ENCODE peak calls at places on chromosomes 7 and 10, in eight cellular contexts. G is psoas muscle; W is CD8-positive, alpha-beta T cell; B is fibroblast of lung; I is mucosa of descending colon; V is mammary epithelial cell; A is heart left ventricle; X is hepatocyte. T is an unnamed sample. For H3K36me3, the result is how much of the 10 kb centered on the place peaks cover.

GRCh38 chr7:99106869-99107268 is 37.0 kb downstream of the SMURF1 start:
- DNase-seq in X (no peak), G (no peak), I (no peak), A (no peak), V (peak), B (peak), W (no peak), T (no peak)

GRCh38 chr10:33523236-33523792 is 188.8 kb upstream of the NRP1 start:
- DNase-seq in G (no peak), W (no peak), B (no peak), A (peak), I (no peak), V (no peak), X (no peak), T (no peak)

GRCh38 chr10:33116293-33116697 is 158.3 kb upstream of the ITGB1 start:
- DNase-seq in G (no peak), I (no peak), A (no peak), X (peak), B (peak), W (no peak), V (no peak), T (no peak)

GRCh38 chr7:74544706-74545469 is 91.2 kb downstream of the GTF2IRD1 start:
- DNase-seq in A (no peak), G (no peak), B (peak), V (peak), X (peak), W (no peak), I (peak), T (no peak)

GRCh38 chr10:103884681-103885139 is 29.3 kb upstream of the SH3PXD2A start:
- DNase-seq in A (no peak), W (no peak), I (no peak), V (peak), G (no peak), B (peak), X (peak), T (no peak)

GRCh38 chr10:47288236-47288635 is 11.8 kb upstream of the GDF10 start:
- DNase-seq in V (no peak), X (no peak), A (no peak), W (no peak), I (no peak), G (no peak), B (no peak), T (peak)

GRCh38 chr10:58637372-58637771 is 124.7 kb downstream of the BICC1 start:
- DNase-seq in G (no peak), I (no peak), B (peak), X (peak), A (no peak), W (no peak), V (peak), T (no peak)

GRCh38 chr7:94182066-94182465 is 177.9 kb upstream of the BET1 start:
- DNase-seq in V (peak), G (no peak), X (peak), A (no peak), B (peak), I (no peak), W (no peak), T (no peak)

GRCh38 chr7:148856035-148856881 is 27.8 kb downstream of the EZH2 start:
- DNase-seq in V (peak), A (no peak), B (no peak), W (peak), X (peak), I (no peak), G (no peak), T (no peak)

GRCh38 chr10:122780391-122780790 is 65.3 kb downstream of the CUZD1 start:
- DNase-seq in A (no peak), B (peak), V (peak), W (no peak), I (no peak), G (no peak), X (no peak), T (no peak)

GRCh38 chr7:47292832-47293309 is 289.0 kb downstream of the TNS3 start:
- DNase-seq in W (no peak), I (no peak), G (no peak), B (peak), V (no peak), A (no peak), X (peak), T (no peak)

GRCh38 chr7:116354546-116355422 is 144.4 kb downstream of the TES start:
- DNase-seq in G (peak), A (peak), B (peak), W (no peak), I (no peak), V (peak), X (peak), T (peak)

GRCh38 chr10:34017281-34017680 is 682.8 kb upstream of the NRP1 start:
- DNase-seq in A (no peak), G (no peak), V (no peak), X (no peak), W (no peak), B (no peak), I (no peak), T (no peak)

GRCh38 chr10:21499910-21500577 is 25.4 kb downstream of the SKIDA1 start:
- DNase-seq in W (no peak), X (peak), V (no peak), A (peak), G (peak), B (no peak), I (no peak), T (no peak)

GRCh38 chr10:43682956-43683355 is 34.3 kb upstream of the ZNF32 start:
- DNase-seq in W (no peak), X (no peak), A (no peak), G (no peak), I (no peak), B (peak), V (no peak), T (no peak)

GRCh38 chr7:73992104-73992562 is 35.8 kb upstream of the ELN start:
- DNase-seq in V (no peak), I (peak), A (no peak), X (no peak), B (peak), W (no peak), G (no peak), T (peak)

GRCh38 chr7:19269301-19269700 is 124.1 kb upstream of the FERD3L start:
- DNase-seq in X (no peak), G (no peak), W (no peak), V (no peak), B (no peak), I (no peak), A (no peak), T (no peak)

GRCh38 chr10:121935702-121936101 is 7.9 kb upstream of the ATE1 start:
- DNase-seq in X (peak), A (no peak), G (no peak), W (no peak), V (no peak), I (peak), B (no peak), T (peak)

GRCh38 chr7:20744913-20745587 is 41.6 kb downstream of the SP8 start:
- DNase-seq in I (no peak), B (peak), X (peak), W (no peak), A (no peak), G (no peak), V (no peak), T (no peak)

GRCh38 chr7:101753316-101753715 is 64.1 kb upstream of the CUX1 start:
- DNase-seq in G (no peak), X (no peak), A (no peak), V (no peak), I (no peak), B (no peak), W (no peak), T (no peak)

GRCh38 chr7:47479821-47480575 is 101.9 kb downstream of the TNS3 start:
- DNase-seq in I (no peak), G (no peak), X (no peak), W (no peak), B (no peak), A (no peak), V (no peak), T (no peak)

GRCh38 chr10:126247454-126247975 is 140.8 kb downstream of the ADAM12 start:
- DNase-seq in X (peak), W (no peak), V (peak), I (no peak), A (no peak), B (peak), G (no peak), T (peak)

GRCh38 chr7:55939514-55940123 is 12.1 kb upstream of the MRPS17 start:
- DNase-seq in V (no peak), I (no peak), G (no peak), W (no peak), B (no peak), A (no peak), X (no peak), T (no peak)

GRCh38 chr7:116776610-116777289 is 85.6 kb upstream of the CAPZA2 start:
- DNase-seq in I (no peak), X (peak), B (peak), V (peak), G (no peak), A (no peak), W (no peak), T (no peak)

GRCh38 chr7:85673881-85674280 is 487.0 kb upstream of the SEMA3D start:
- DNase-seq in B (no peak), X (peak), A (no peak), V (no peak), G (no peak), W (no peak), I (no peak), T (no peak)

GRCh38 chr10:119395287-119396007 is 147.1 kb downstream of the RGS10 start:
- DNase-seq in B (peak), V (no peak), G (peak), A (peak), I (peak), W (no peak), X (no peak), T (peak)

GRCh38 chr10:6328708-6329423 is 126.1 kb downstream of the PFKFB3 start:
- DNase-seq in V (no peak), X (no peak), B (no peak), W (no peak), G (peak), A (no peak), I (no peak), T (no peak)

GRCh38 chr7:125059861-125060456 is 130.3 kb upstream of the POT1 start:
- DNase-seq in B (peak), W (no peak), I (no peak), V (no peak), X (no peak), A (no peak), G (no peak), T (no peak)

GRCh38 chr10:24872049-24872789 is 80.2 kb downstream of the PRTFDC1 start:
- DNase-seq in V (no peak), G (no peak), W (no peak), I (no peak), A (no peak), B (peak), X (no peak), T (no peak)

GRCh38 chr7:103735377-103735776 is 254.1 kb downstream of the RELN start:
- DNase-seq in X (no peak), G (no peak), W (no peak), V (peak), I (no peak), A (no peak), B (peak), T (no peak)

GRCh38 chr7:55254596-55255500 is 110.3 kb upstream of the LANCL2 start:
- DNase-seq in G (peak), A (peak), I (peak), W (no peak), B (peak), X (peak), V (peak), T (peak)

GRCh38 chr10:95445223-95445836 is 115.8 kb downstream of the SORBS1 start:
- DNase-seq in B (peak), I (peak), V (peak), A (peak), G (peak), W (no peak), X (peak), T (peak)

GRCh38 chr7:150755473-150756099 is 18.4 kb downstream of the GIMAP5 start:
- DNase-seq in W (peak), X (no peak), I (no peak), V (peak), B (no peak), G (no peak), A (no peak), T (no peak)

GRCh38 chr10:31808258-31809218 is 120.1 kb downstream of the ARHGAP12 start:
- DNase-seq in W (no peak), I (no peak), V (peak), X (peak), A (peak), B (peak), G (peak), T (peak)

GRCh38 chr10:68879628-68880027 is 21.5 kb upstream of the DDX50 start:
- DNase-seq in G (no peak), W (no peak), V (no peak), A (no peak), X (no peak), B (no peak), I (no peak), T (no peak)

GRCh38 chr10:61197022-61197421 is 253.0 kb upstream of the RHOBTB1 start:
- DNase-seq in I (no peak), G (no peak), W (no peak), X (peak), V (no peak), B (peak), A (no peak), T (no peak)

GRCh38 chr10:3902054-3902808 is 117.2 kb upstream of the KLF6 start:
- DNase-seq in V (no peak), B (peak), G (no peak), I (no peak), A (no peak), X (peak), W (peak), T (no peak)

GRCh38 chr10:121592155-121592890 is 5.9 kb downstream of the FGFR2 start:
- DNase-seq in I (no peak), G (no peak), V (no peak), W (no peak), A (no peak), B (no peak), X (no peak), T (no peak)

GRCh38 chr7:94276046-94276445 is 118.6 kb upstream of the COL1A2 start:
- DNase-seq in A (no peak), X (no peak), V (no peak), G (no peak), W (no peak), B (no peak), I (no peak), T (no peak)

GRCh38 chr7:87505557-87506242 is 30.2 kb upstream of the ABCB4 start:
- DNase-seq in W (no peak), I (no peak), G (no peak), V (no peak), B (no peak), A (no peak), X (no peak), T (no peak)

GRCh38 chr7:87510430-87510875 is 35.0 kb upstream of the ABCB4 start:
- DNase-seq in W (no peak), V (no peak), X (no peak), I (no peak), A (no peak), G (no peak), B (no peak), T (no peak)

GRCh38 chr7:87505122-87505521 is 29.6 kb upstream of the ABCB4 start:
- DNase-seq in G (no peak), I (no peak), X (no peak), A (no peak), W (no peak), B (no peak), V (no peak), T (no peak)

GRCh38 chr7:87507446-87507845 is 32.0 kb upstream of the ABCB4 start:
- DNase-seq in W (no peak), V (no peak), G (no peak), B (no peak), X (no peak), I (no peak), A (no peak), T (no peak)

GRCh38 chr7:87506243-87507180 is 31.0 kb upstream of the ABCB4 start:
- DNase-seq in A (no peak), X (no peak), I (no peak), V (peak), W (no peak), B (peak), G (no peak), T (no peak)
- H3K4me3 ChIP-seq in A (no peak), X (no peak), I (no peak), V (no peak), W (no peak), B (no peak), G (no peak), T (no peak)

GRCh38 chr7:1478480-1478879 is 19.2 kb upstream of the MICALL2 start:
- DNase-seq in A (no peak), W (no peak), V (no peak), X (no peak), I (no peak), B (no peak), G (no peak), T (no peak)

GRCh38 chr7:1481300-1481699 is 22.0 kb upstream of the MICALL2 start:
- DNase-seq in V (no peak), A (no peak), X (no peak), B (no peak), I (no peak), G (no peak), W (no peak), T (no peak)

GRCh38 chr7:1476859-1477258 is 17.6 kb upstream of the MICALL2 start:
- DNase-seq in X (no peak), V (no peak), G (no peak), I (no peak), W (no peak), B (no peak), A (no peak), T (no peak)

GRCh38 chr7:1480670-1481069 is 21.4 kb upstream of the MICALL2 start:
- DNase-seq in A (no peak), G (no peak), B (no peak), W (no peak), X (no peak), V (no peak), I (no peak), T (no peak)

GRCh38 chr7:1479287-1479686 is 20.0 kb upstream of the MICALL2 start:
- DNase-seq in G (no peak), W (no peak), I (no peak), X (no peak), V (no peak), A (no peak), B (no peak), T (no peak)
- H3K36me3 ChIP-seq in G (half or more), W (under half), I (under half), X (under half), V (under half), A (half or more), B (under half), T (half or more)

GRCh38 chr7:69619619-69620018 is 21.3 kb downstream of the AUTS2 start:
- DNase-seq in W (no peak), A (no peak), G (no peak), X (no peak), I (no peak), B (no peak), V (no peak), T (no peak)

GRCh38 chr7:69620063-69620462 is 21.8 kb downstream of the AUTS2 start:
- DNase-seq in G (no peak), X (no peak), V (no peak), I (no peak), W (no peak), B (no peak), A (no peak), T (no peak)

GRCh38 chr7:69617364-69617763 is 19.1 kb downstream of the AUTS2 start:
- DNase-seq in I (no peak), V (no peak), G (no peak), W (no peak), A (no peak), B (no peak), X (no peak), T (no peak)

GRCh38 chr7:69612981-69613380 is 14.7 kb downstream of the AUTS2 start:
- DNase-seq in A (no peak), G (no peak), I (no peak), W (no peak), B (no peak), V (no peak), X (no peak), T (no peak)

GRCh38 chr7:69615696-69616095 is 17.4 kb downstream of the AUTS2 start:
- DNase-seq in B (no peak), G (no peak), A (no peak), W (no peak), I (no peak), V (no peak), X (no peak), T (no peak)
- H3K4me3 ChIP-seq in B (no peak), G (no peak), A (no peak), W (no peak), I (no peak), V (no peak), X (no peak), T (no peak)

DNA sequence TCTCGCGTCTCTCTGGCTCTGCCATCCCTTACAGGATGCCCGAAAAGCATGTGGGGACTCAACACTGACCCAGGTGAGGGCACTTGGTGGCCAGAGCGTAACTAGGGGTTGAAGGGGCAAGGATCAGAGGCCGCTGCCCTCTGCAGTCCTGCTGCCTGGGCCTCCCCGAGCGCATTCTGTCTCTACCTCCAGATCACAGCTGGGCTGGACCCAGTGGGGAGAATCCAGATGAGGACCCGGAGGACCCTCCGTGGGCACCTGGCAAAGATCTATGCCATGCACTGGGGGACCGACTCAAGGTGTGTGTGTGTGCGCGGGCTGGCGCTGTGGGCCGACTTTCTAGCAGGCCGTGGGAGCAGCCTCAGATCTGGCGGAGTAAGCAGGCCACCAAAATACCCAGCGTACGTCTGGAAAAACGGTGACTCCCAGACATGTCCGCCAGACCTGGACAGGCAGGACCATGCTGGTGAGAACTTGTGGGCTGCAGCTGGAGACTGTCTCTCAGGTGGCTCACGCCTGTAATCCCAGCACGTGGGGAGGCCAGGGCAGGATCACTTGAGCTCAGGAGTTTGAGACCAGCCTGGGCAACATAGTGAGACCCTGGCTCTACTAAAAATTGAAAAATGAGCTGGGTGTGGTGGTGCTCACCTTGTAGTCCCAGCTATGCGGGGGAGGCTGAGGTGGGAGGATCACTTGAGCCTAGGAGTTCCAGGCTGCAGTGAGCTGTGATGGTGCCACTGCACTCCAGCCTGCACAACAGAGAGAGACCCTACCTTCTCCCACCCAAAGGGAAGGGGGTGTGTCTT is 3.2 kb downstream of the GNB2 start:
- DNase-seq in A (peak), G (peak), B (no peak), I (no peak), X (no peak), V (no peak), W (no peak), T (no peak)
- H3K36me3 ChIP-seq in A (under half), G (half or more), B (under half), I (under half), X (under half), V (under half), W (under half), T (under half)

GRCh38 chr10:99984201-99984600 is 25.5 kb downstream of the DNMBP start:
- DNase-seq in I (no peak), G (no peak), B (peak), X (peak), W (no peak), A (no peak), V (peak), T (no peak)
- H3K4me3 ChIP-seq in I (no peak), G (no peak), B (no peak), X (no peak), W (no peak), A (no peak), V (peak), T (no peak)

GRCh38 chr7:92717601-92717981 is 118.8 kb downstream of the CDK6 start:
- DNase-seq in X (no peak), B (peak), A (no peak), I (no peak), G (no peak), V (peak), W (no peak), T (no peak)

GRCh38 chr7:92720604-92721350 is 115.6 kb downstream of the CDK6 start:
- DNase-seq in G (no peak), X (no peak), A (no peak), I (no peak), B (no peak), V (no peak), W (no peak), T (no peak)

GRCh38 chr7:92715963-92716362 is 120.4 kb downstream of the CDK6 start:
- DNase-seq in V (no peak), G (no peak), X (no peak), I (no peak), B (no peak), W (no peak), A (no peak), T (no peak)

GRCh38 chr7:92716825-92717580 is 119.4 kb downstream of the CDK6 start:
- DNase-seq in G (no peak), B (no peak), A (no peak), X (no peak), W (no peak), I (no peak), V (no peak), T (no peak)

GRCh38 chr7:92717982-92718716 is 118.2 kb downstream of the CDK6 start:
- DNase-seq in I (peak), W (no peak), X (no peak), V (peak), B (peak), G (peak), A (peak), T (peak)
- H3K36me3 ChIP-seq in I (under half), W (under half), X (under half), V (under half), B (under half), G (under half), A (under half), T (under half)

GRCh38 chr10:114068054-114068707 is 24.5 kb downstream of the ADRB1 start:
- DNase-seq in G (no peak), V (peak), B (no peak), X (no peak), W (no peak), I (no peak), A (no peak), T (no peak)
- H3K4me3 ChIP-seq in G (no peak), V (peak), B (no peak), X (no peak), W (no peak), I (no peak), A (no peak), T (no peak)